ENCODE peak calls at places on chromosome 17, in nine cellular contexts. A, D, X, Q, M, Z, K, B and Y are unnamed samples.

GRCh38 chr17:74283371-74283673 is 9.3 kb downstream of the DNAI2 start:
- DNase-seq in B (no peak), A (no peak), X (no peak), K (no peak), Z (no peak), D (no peak), M (no peak), Q (no peak), Y (no peak)

GRCh38 chr17:62628845-62629555 is 1.5 kb downstream of the MRC2 start:
- DNase-seq in B (no peak), Z (peak; percentile 86), K (peak; percentile 81), M (peak; percentile 71), X (no peak), D (no peak), A (no peak), Q (no peak), Y (peak; percentile 90)

GRCh38 chr17:3017936-3018335 is 45.5 kb downstream of the OR1D5 start:
- DNase-seq in Q (no peak), D (no peak), X (no peak), K (no peak), A (no peak), B (no peak), M (no peak), Z (no peak), Y (no peak)

GRCh38 chr17:31740611-31741082 is 118.4 kb downstream of the COPRS start:
- DNase-seq in K (peak; percentile 45), A (no peak), X (no peak), Q (no peak), Z (peak; percentile 48), D (peak; percentile 33), M (peak; percentile 67), B (no peak), Y (peak; percentile 77)

GRCh38 chr17:38673714-38674012 is 1.1 kb downstream of the EPOP start:
- DNase-seq in B (no peak), Z (no peak), X (no peak), A (peak; percentile 38), Q (no peak), K (peak; percentile 54), D (no peak), M (peak; percentile 25), Y (peak; percentile 78)

GRCh38 chr17:61118871-61119270 is 280.8 kb upstream of the TBX2 start:
- DNase-seq in Z (no peak), K (no peak), D (no peak), B (no peak), X (no peak), M (no peak), A (no peak), Q (no peak), Y (no peak)

GRCh38 chr17:1083451-1084187 is 86.7 kb downstream of the TIMM22 start:
- DNase-seq in Q (peak; percentile 39), K (no peak), A (no peak), Z (no peak), D (peak; percentile 67), M (no peak), X (no peak), B (no peak), Y (no peak)

GRCh38 chr17:63568563-63568962 is 18.3 kb downstream of the DCAF7 start:
- DNase-seq in A (no peak), Z (no peak), B (no peak), Q (no peak), M (no peak), K (peak; percentile 18), D (no peak), X (no peak), Y (peak; percentile 76)

GRCh38 chr17:78127240-78127887 is 1.2 kb downstream of the TMC6 start:
- DNase-seq in Z (no peak), M (peak; percentile 26), B (peak; percentile 72), A (peak; percentile 50), D (peak; percentile 58), X (peak; percentile 86), Q (no peak), K (peak; percentile 78), Y (peak; percentile 97)

GRCh38 chr17:30378191-30378796 is 433 bp upstream of the CPD start:
- DNase-seq in M (peak; percentile 39), Q (no peak), K (no peak), Z (peak; percentile 40), B (no peak), X (no peak), D (no peak), A (peak; percentile 33), Y (no peak)

GRCh38 chr17:28426081-28426519 is 20.1 kb upstream of the SLC46A1 start:
- DNase-seq in M (peak; percentile 10), B (no peak), A (no peak), Q (peak; percentile 47), Z (peak; percentile 15), X (no peak), D (no peak), K (peak; percentile 56), Y (peak; percentile 82)

GRCh38 chr17:46212634-46213435 is 19.6 kb upstream of the KANSL1 start:
- DNase-seq in B (peak; percentile 36), A (peak; percentile 80), K (peak; percentile 82), Z (peak; percentile 91), D (peak; percentile 89), M (peak; percentile 93), Q (peak; percentile 81), X (peak; percentile 68), Y (peak; percentile 81)

GRCh38 chr17:45893725-45894021 is 681 bp upstream of the MAPT start:
- DNase-seq in Q (no peak), Z (no peak), M (no peak), B (no peak), K (no peak), X (no peak), D (no peak), A (no peak), Y (no peak)